ENCODE peak calls at places on chromosomes 5 and 9, in nine cellular contexts. U, G, K, Y, D, L, T, X and V are unnamed samples.

GRCh38 chr5:39283231-39283818 is 64.0 kb upstream of the FYB1 start:
- DNase-seq in U (peak; percentile 16), G (no peak), K (no peak), Y (no peak), D (peak; percentile 83), L (peak; percentile 67), T (no peak), X (peak; percentile 27), V (peak; percentile 81)

GRCh38 chr5:109455598-109456096 is 45.9 kb upstream of the PJA2 start:
- DNase-seq in U (peak; percentile 19), G (no peak), K (peak; percentile 45), Y (no peak), D (peak; percentile 66), L (peak; percentile 48), T (peak; percentile 84), X (peak; percentile 48), V (no peak)

GRCh38 chr5:142360607-142361120 is 35.8 kb upstream of the SPRY4 start:
- DNase-seq in U (peak; percentile 66), G (peak; percentile 37), K (no peak), Y (no peak), D (peak; percentile 59), L (no peak), T (no peak), X (no peak), V (no peak)

GRCh38 chr5:93246093-93246855 is 334.7 kb downstream of the NR2F1-AS1 start:
- DNase-seq in U (no peak), G (no peak), K (no peak), Y (no peak), D (peak; percentile 23), L (no peak), T (no peak), X (peak; percentile 35), V (no peak)

GRCh38 chr5:142175461-142176142 is 67.0 kb downstream of the NDFIP1 start:
- DNase-seq in U (no peak), G (no peak), K (no peak), Y (no peak), D (no peak), L (no peak), T (peak; percentile 53), X (no peak), V (no peak)

GRCh38 chr9:86907346-86907745 is 40.0 kb downstream of the GAS1 start:
- DNase-seq in U (no peak), G (no peak), K (no peak), Y (no peak), D (no peak), L (no peak), T (no peak), X (no peak), V (no peak)

GRCh38 chr9:2722715-2723114 is 5.4 kb downstream of the KCNV2 start:
- DNase-seq in U (no peak), G (no peak), K (no peak), Y (no peak), D (no peak), L (no peak), T (no peak), X (no peak), V (peak; percentile 31)

GRCh38 chr9:34555002-34555348 is 32.2 kb upstream of the ENHO start:
- DNase-seq in U (no peak), G (no peak), K (no peak), Y (peak; percentile 44), D (no peak), L (no peak), T (no peak), X (no peak), V (no peak)

DNA sequence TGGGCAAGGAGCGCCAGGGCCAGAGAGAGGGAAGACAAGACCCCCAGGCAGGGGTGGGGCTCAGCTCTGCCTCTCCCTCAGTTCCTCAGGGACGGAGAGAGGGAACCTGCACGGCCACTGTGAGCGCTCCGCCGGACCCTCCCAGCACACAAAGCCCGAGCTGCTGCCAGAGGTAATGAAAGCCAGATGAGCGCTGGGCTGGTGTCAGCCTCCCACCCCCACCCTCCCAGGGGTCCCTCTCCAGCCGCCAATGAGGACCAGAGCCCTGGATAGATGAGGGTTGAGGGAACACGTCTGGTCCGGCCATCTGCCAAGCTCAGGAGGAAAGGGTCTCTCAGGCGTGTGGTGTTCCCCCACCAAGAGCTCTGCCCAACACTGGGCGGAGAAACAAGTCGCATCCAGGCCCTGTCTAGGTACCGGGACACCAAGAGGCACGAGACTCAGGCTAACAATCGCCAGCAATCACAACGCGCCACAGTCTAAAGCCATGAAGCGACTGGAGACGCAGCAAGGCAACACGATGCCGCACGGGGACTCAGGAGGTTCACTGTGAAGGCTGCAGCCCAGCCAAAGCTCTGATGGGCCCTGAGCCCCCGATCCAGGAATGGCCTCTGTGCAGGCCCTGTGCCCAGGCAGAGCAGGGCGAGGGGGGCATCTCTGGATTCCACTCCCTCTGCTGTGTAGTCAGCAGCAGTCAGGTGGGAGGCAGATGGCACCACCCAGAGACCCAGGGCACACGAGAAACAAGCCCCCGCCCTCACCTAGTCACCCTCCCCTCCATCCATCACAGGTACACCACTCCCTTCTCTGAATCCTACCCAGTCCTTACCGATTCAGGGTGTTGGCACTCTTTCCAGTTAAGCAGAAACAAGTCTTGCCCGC is 1.3 kb downstream of the RALGDS start:
- DNase-seq in U (no peak), G (no peak), K (no peak), Y (no peak), D (no peak), L (no peak), T (peak; percentile 94), X (peak; percentile 45), V (no peak)
- H3K4me3 ChIP-seq in U (no peak overlapping the region), G (peak overlapping the region; percentile 91), K (peak overlapping the region; percentile 91), Y (peak overlapping the region; percentile 90), D (peak overlapping the region; percentile 94), L (peak overlapping the region; percentile 87), T (peak overlapping the region; percentile 4), X (peak overlapping the region; percentile 41), V (no peak overlapping the region)

GRCh38 chr9:136537896-136538598 is 7.8 kb downstream of the NOTCH1 start:
- DNase-seq in U (no peak), G (no peak), K (no peak), Y (no peak), D (no peak), L (no peak), T (no peak), X (no peak), V (no peak)

GRCh38 chr9:136541179-136541578 is 4.7 kb downstream of the NOTCH1 start:
- DNase-seq in U (no peak), G (no peak), K (no peak), Y (no peak), D (no peak), L (no peak), T (no peak), X (no peak), V (no peak)

GRCh38 chr9:136538599-136539426 is 7.0 kb downstream of the NOTCH1 start:
- DNase-seq in U (no peak), G (no peak), K (no peak), Y (no peak), D (no peak), L (no peak), T (no peak), X (no peak), V (no peak)

GRCh38 chr9:136541709-136542108 is 4.1 kb downstream of the NOTCH1 start:
- DNase-seq in U (no peak), G (no peak), K (no peak), Y (no peak), D (no peak), L (no peak), T (no peak), X (no peak), V (no peak)

GRCh38 chr9:136539427-136540412 is 6.1 kb downstream of the NOTCH1 start:
- DNase-seq in U (peak; percentile 92), G (peak; percentile 83), K (peak; percentile 70), Y (peak; percentile 91), D (no peak), L (peak; percentile 84), T (peak; percentile 98), X (peak; percentile 67), V (peak; percentile 75)
- TF ChIP-seq POLR2A in U (peak; percentile 54), G (no peak), K (peak; percentile 50), Y (peak; percentile 42), D (no peak), L (peak; percentile 52), T (no peak), X (no peak), V (no peak)

GRCh38 chr5:2562036-2562435 is 189.4 kb downstream of the IRX2 start:
- DNase-seq in U (no peak), G (no peak), K (no peak), Y (no peak), D (no peak), L (no peak), T (no peak), X (no peak), V (no peak)

GRCh38 chr5:2560435-2560834 is 191.0 kb downstream of the IRX2 start:
- DNase-seq in U (no peak), G (no peak), K (no peak), Y (no peak), D (no peak), L (no peak), T (no peak), X (no peak), V (no peak)

GRCh38 chr5:2565147-2565546 is 186.3 kb downstream of the IRX2 start:
- DNase-seq in U (no peak), G (no peak), K (no peak), Y (no peak), D (no peak), L (no peak), T (no peak), X (no peak), V (no peak)

GRCh38 chr5:2566280-2566679 is 185.2 kb downstream of the IRX2 start:
- DNase-seq in U (no peak), G (no peak), K (no peak), Y (no peak), D (no peak), L (no peak), T (no peak), X (no peak), V (no peak)

GRCh38 chr5:2563046-2563445 is 188.4 kb downstream of the IRX2 start:
- DNase-seq in U (no peak), G (no peak), K (no peak), Y (no peak), D (no peak), L (no peak), T (no peak), X (no peak), V (no peak)
- TF ChIP-seq CTCF in U (no peak), G (no peak), K (no peak), Y (no peak), D (no peak), L (no peak), T (no peak), X (no peak), V (no peak)

GRCh38 chr5:59838067-59838466 is 55.5 kb downstream of the PDE4D start:
- DNase-seq in U (no peak), G (no peak), K (no peak), Y (no peak), D (no peak), L (no peak), T (no peak), X (no peak), V (no peak)

GRCh38 chr5:59837071-59837470 is 56.5 kb downstream of the PDE4D start:
- DNase-seq in U (no peak), G (no peak), K (no peak), Y (no peak), D (no peak), L (no peak), T (no peak), X (no peak), V (no peak)

GRCh38 chr5:59838989-59839388 is 54.5 kb downstream of the PDE4D start:
- DNase-seq in U (no peak), G (no peak), K (no peak), Y (no peak), D (no peak), L (no peak), T (no peak), X (no peak), V (no peak)

GRCh38 chr5:59842999-59843398 is 50.5 kb downstream of the PDE4D start:
- DNase-seq in U (no peak), G (no peak), K (no peak), Y (no peak), D (no peak), L (no peak), T (no peak), X (no peak), V (no peak)

GRCh38 chr5:59840200-59840601 is 53.3 kb downstream of the PDE4D start:
- DNase-seq in U (no peak), G (no peak), K (no peak), Y (no peak), D (no peak), L (no peak), T (no peak), X (no peak), V (no peak)
- H3K4me3 ChIP-seq in U (no peak overlapping the region), G (no peak overlapping the region), K (no peak overlapping the region), Y (no peak overlapping the region), D (no peak overlapping the region), L (no peak overlapping the region), T (no peak overlapping the region), X (no peak overlapping the region), V (no peak overlapping the region)